ENCODE peak calls at places on chromosomes 12 and 14, in four cellular contexts. W, N, I and H are unnamed samples.
A peak's percentile ranks its signal among the peaks of the same experiment; 100 is the strongest.

GRCh38 chr12:128684357-128684756 is 139.4 kb downstream of the SLC15A4 start:
- DNase-seq in W (no peak), N (no peak), I (no peak), H (no peak)

GRCh38 chr14:64539186-64539552 is 1.4 kb upstream of the HSPA2 start:
- DNase-seq in W (no peak), N (no peak), I (no peak), H (no peak)

GRCh38 chr12:28040251-28040650 is 67.7 kb upstream of the PTHLH start:
- DNase-seq in W (no peak), N (no peak), I (no peak), H (no peak)

GRCh38 chr12:99954724-99955123 is 30.0 kb downstream of the ANKS1B start:
- DNase-seq in W (no peak), N (no peak), I (no peak), H (no peak)

GRCh38 chr12:113293100-113293499 is 41.8 kb downstream of the SLC8B1 start:
- DNase-seq in W (no peak), N (no peak), I (no peak), H (no peak)

GRCh38 chr14:50943943-50944646 is at the start of gene PYGL:
- DNase-seq in W (peak; percentile 68), N (peak; percentile 78), I (no peak), H (peak; percentile 84)

GRCh38 chr14:60884134-60884533 is 96.7 kb downstream of the TRMT5 start:
- DNase-seq in W (no peak), N (no peak), I (no peak), H (no peak)

GRCh38 chr12:55997535-55997859 is 421 bp downstream of the SUOX start:
- DNase-seq in W (no peak), N (no peak), I (no peak), H (no peak)

GRCh38 chr12:104446646-104447415 is 9.9 kb upstream of the CHST11 start:
- DNase-seq in W (no peak), N (no peak), I (no peak), H (no peak)

GRCh38 chr14:73809386-73809785 is 42.2 kb upstream of the PTGR2 start:
- DNase-seq in W (no peak), N (no peak), I (no peak), H (no peak)

GRCh38 chr12:97960741-97961608 is 498.4 kb downstream of the RMST start:
- DNase-seq in W (peak; percentile 27), N (peak; percentile 57), I (peak; percentile 3), H (peak; percentile 19)

GRCh38 chr12:52561880-52562449 is 9.0 kb upstream of the KRT71 start:
- DNase-seq in W (peak; percentile 19), N (no peak), I (no peak), H (no peak)

GRCh38 chr12:10607885-10608458 is 5.4 kb downstream of the MAGOHB start:
- DNase-seq in W (no peak), N (no peak), I (no peak), H (peak; percentile 14)

GRCh38 chr12:2384533-2385328 is 331.9 kb downstream of the CACNA1C start:
- DNase-seq in W (no peak), N (no peak), I (no peak), H (no peak)

GRCh38 chr12:62259311-62259992 is 752 bp upstream of the USP15 start:
- DNase-seq in W (no peak), N (no peak), I (no peak), H (peak; percentile 7)

GRCh38 chr12:62258231-62258630 is 2.0 kb upstream of the USP15 start:
- DNase-seq in W (no peak), N (no peak), I (no peak), H (no peak)

GRCh38 chr12:62259993-62260732 is at the start of gene USP15:
- DNase-seq in W (peak; percentile 90), N (peak; percentile 98), I (peak; percentile 73), H (peak; percentile 95)

GRCh38 chr12:62261876-62262275 is 1.7 kb downstream of the USP15 start:
- DNase-seq in W (no peak), N (no peak), I (no peak), H (no peak)

GRCh38 chr12:62260733-62261683 is 804 bp downstream of the USP15 start:
- DNase-seq in W (peak; percentile 52), N (no peak), I (peak; percentile 73), H (peak; percentile 23)
- TF ChIP-seq USF1 in W (peak; percentile 86), N (peak; percentile 68), I (peak; percentile 69), H (peak; percentile 58)

GRCh38 chr14:99131632-99132271 is 140.2 kb downstream of the BCL11B start:
- DNase-seq in W (no peak), N (no peak), I (no peak), H (no peak)
- TF ChIP-seq USF1 in W (no peak), N (no peak), I (no peak), H (no peak)

DNA sequence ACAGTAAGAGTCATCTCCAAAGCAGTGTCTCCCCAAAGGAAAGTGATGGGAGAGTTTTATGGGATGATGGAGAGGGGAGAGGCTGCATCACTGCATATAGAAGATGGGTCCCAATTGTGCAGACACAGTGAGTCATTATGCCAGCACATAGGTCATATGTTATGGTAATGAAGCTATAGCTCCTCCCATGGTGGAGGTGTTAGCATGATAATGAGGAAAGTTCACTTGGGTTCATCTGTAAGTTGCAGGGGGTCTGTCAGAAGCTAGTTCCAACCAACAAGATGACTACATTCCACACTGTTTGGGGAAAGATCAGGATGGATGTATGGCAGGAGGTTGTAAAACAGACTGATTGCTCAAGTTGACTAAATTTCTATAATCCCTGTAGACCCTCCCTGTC is 561.3 kb downstream of the C12orf50 start:
- DNase-seq in W (no peak), N (no peak), I (no peak), H (no peak)
- TF ChIP-seq USF1 in W (no peak), N (no peak), I (no peak), H (no peak)

GRCh38 chr12:121399391-121400331 is at the start of gene RNF34:
- DNase-seq in W (peak; percentile 98), N (peak; percentile 99), I (peak; percentile 88), H (peak; percentile 96)

GRCh38 chr12:121404734-121405133 is 4.8 kb downstream of the RNF34 start:
- DNase-seq in W (no peak), N (no peak), I (no peak), H (peak; percentile 57)

GRCh38 chr12:121403721-121404120 is 3.8 kb downstream of the RNF34 start:
- DNase-seq in W (no peak), N (no peak), I (no peak), H (no peak)

GRCh38 chr12:121397521-121397920 is 2.4 kb upstream of the RNF34 start:
- DNase-seq in W (no peak), N (no peak), I (no peak), H (no peak)

GRCh38 chr12:121400332-121401139 is 618 bp downstream of the RNF34 start:
- DNase-seq in W (no peak), N (peak; percentile 28), I (peak; percentile 56), H (peak; percentile 69)
- TF ChIP-seq USF1 in W (no peak), N (no peak), I (no peak), H (no peak)

DNA sequence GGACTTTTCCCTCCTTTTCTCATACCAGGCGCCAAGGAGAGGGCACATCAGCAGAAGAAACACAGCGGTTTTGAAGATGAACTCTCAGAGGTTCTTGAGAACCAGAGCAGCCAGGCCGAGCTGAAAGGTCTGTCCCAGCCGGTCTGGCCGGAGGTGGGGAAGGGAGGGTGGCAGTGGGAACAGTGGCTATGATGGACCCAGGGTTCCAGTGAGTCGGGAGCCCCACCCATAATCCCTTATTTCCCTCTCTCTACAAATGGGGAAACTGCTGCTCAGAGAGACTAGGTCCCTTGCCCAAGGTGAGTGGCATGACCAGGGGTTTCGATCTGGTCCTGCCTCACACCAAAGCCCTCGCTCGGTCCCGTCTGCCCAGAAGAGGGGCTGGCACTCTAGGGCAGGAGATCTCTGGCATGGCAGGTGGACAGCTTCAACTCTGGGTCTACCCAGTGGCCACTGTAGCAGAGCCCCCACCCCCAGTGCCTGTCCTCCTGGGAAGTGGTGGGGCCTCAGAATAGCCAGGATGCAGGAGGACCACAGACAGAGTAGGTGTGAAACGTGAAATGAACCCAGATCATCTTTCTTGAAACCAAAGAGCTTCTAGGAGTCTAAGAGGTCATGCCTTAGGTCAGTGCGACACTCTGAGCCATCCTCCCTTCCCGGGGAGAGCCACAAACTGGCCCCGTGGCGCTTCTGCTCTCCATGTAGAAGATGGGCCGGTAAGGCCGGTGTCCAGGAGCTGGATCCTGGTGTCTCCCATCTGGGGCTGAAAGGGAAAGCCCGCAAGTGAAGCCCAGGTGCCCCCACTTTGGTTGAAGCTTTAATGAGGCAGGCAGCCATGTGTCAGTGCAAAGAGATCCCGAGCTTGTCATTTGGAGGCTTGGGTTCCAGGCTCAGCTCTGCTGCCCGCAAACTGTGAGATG is 7.0 kb downstream of the CHGA start:
- DNase-seq in W (no peak), N (no peak), I (no peak), H (no peak)
- TF ChIP-seq USF1 in W (no peak), N (no peak), I (no peak), H (no peak)

DNA sequence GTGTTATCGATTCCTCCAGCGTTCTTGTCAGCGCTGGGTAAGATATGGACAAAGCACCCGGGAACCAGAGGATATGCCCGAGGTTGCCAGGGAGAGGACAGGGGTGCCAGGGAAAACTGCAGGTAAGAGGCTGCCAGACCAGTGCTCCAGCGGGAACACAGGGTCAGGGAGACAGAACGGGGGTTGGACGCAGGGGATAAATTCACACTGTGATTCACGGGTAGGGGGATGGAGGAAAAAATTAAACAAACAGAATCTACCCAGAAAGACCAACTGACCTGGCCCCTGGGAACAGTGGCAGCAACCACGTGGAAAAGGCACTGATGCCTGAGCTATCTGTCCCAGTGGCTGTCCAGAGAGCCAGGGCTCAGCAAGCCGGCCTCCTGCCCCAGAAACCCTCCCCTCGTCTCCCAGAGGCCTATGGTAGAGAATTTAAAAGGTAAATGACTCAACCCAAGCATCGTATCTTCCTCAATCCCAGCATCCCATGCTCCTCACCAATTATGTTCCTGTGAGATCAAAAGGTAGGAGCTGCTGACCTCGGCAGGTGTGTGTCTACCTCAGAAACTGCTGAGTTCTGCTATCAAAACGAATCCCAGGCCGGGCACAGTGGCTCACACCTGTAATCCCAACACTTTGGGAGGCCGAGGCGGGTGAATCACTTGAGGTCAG is 49.4 kb downstream of the FOXN3 start:
- DNase-seq in W (no peak), N (no peak), I (no peak), H (no peak)
- TF ChIP-seq USF1 in W (no peak), N (no peak), I (no peak), H (no peak)

GRCh38 chr12:49929581-49929980 is 21.0 kb upstream of the AQP2 start:
- DNase-seq in W (no peak), N (no peak), I (no peak), H (no peak)
- TF ChIP-seq USF1 in W (no peak), N (no peak), I (no peak), H (no peak)

GRCh38 chr14:24132061-24132685 is 1.7 kb downstream of the FITM1 start:
- DNase-seq in W (no peak), N (no peak), I (no peak), H (no peak)
- TF ChIP-seq USF1 in W (no peak), N (no peak), I (no peak), H (no peak)

DNA sequence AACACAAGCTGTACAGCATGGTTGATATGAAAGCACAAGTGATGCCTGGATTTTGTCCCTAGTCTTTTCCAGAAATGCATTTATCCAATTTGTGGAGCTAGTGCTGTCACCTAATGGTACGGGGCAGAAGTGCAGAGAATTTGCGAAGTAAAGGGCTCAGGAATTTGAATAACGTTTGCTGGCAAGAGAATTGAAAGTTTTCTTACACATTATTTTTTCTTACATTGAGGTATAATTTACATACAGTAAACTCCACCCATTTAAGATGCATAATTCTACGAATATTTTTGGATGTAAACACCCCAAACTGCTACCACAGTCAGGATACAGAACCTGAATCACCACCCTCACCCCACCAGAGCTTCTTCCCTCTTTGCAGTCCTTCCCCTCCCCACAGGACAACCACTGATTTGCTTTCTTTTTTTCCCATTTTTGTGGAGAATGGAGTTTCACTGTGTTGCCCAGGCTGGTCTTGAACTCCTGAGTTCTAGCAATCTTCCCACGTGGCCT is 3.5 kb downstream of the AICDA start:
- DNase-seq in W (no peak), N (peak; percentile 33), I (no peak), H (peak; percentile 59)
- TF ChIP-seq USF1 in W (no peak), N (no peak), I (no peak), H (no peak)